ENCODE peak calls at places on chromosome 2, in eight cellular contexts. U, E, N, G, O, K, F and D are unnamed samples.

GRCh38 chr2:19021721-19022120 is 336.7 kb downstream of the OSR1 start:
- DNase-seq in O (no peak), F (no peak), U (no peak), G (no peak), E (no peak), N (no peak), K (no peak), D (no peak)

GRCh38 chr2:7825591-7826312 is 856.1 kb upstream of the ID2 start:
- DNase-seq in K (no peak), G (peak; percentile 78), E (no peak), N (no peak), O (no peak), F (peak; percentile 72), U (peak; percentile 50), D (no peak)

GRCh38 chr2:79138385-79138784 is 18.1 kb downstream of the REG1A start:
- DNase-seq in G (no peak), E (no peak), F (no peak), U (no peak), N (no peak), K (no peak), O (no peak), D (no peak)

GRCh38 chr2:85248741-85249524 is 78.9 kb downstream of the TGOLN2 start:
- DNase-seq in U (no peak), N (no peak), E (no peak), F (peak; percentile 25), K (peak; percentile 59), G (no peak), O (no peak), D (peak; percentile 74)

GRCh38 chr2:237431372-237431771 is 17.4 kb upstream of the COL6A3 start:
- DNase-seq in O (no peak), G (no peak), N (no peak), F (no peak), K (no peak), U (no peak), E (no peak), D (no peak)

GRCh38 chr2:164155558-164155957 is 419.8 kb upstream of the FIGN start:
- DNase-seq in N (no peak), U (no peak), F (no peak), G (no peak), O (no peak), K (no peak), E (no peak), D (no peak)

GRCh38 chr2:110925479-110925878 is 193.1 kb downstream of the ACOXL start:
- DNase-seq in N (no peak), U (no peak), O (no peak), F (no peak), E (no peak), G (no peak), K (no peak), D (no peak)

GRCh38 chr2:24343225-24343882 is 17.0 kb downstream of the ITSN2 start:
- DNase-seq in K (no peak), E (no peak), O (no peak), N (no peak), G (no peak), U (no peak), F (no peak), D (no peak)

GRCh38 chr2:109193807-109194702 is 65.0 kb downstream of the SH3RF3 start:
- DNase-seq in E (peak; percentile 27), U (no peak), G (no peak), O (no peak), N (no peak), F (no peak), K (no peak), D (no peak)

GRCh38 chr2:211364911-211365310 is 808.5 kb downstream of the CPS1 start:
- DNase-seq in K (no peak), O (no peak), U (no peak), F (no peak), G (no peak), N (no peak), E (no peak), D (no peak)

GRCh38 chr2:203201426-203201825 is 37.4 kb upstream of the CYP20A1 start:
- DNase-seq in O (no peak), E (no peak), G (no peak), U (no peak), F (no peak), N (no peak), K (no peak), D (no peak)

GRCh38 chr2:98036349-98037000 is 40.7 kb upstream of the TMEM131 start:
- DNase-seq in N (no peak), K (no peak), F (peak; percentile 40), O (no peak), G (no peak), E (peak; percentile 59), U (no peak), D (no peak)

GRCh38 chr2:174760845-174761473 is 3.3 kb downstream of the CHRNA1 start:
- DNase-seq in F (no peak), U (no peak), G (no peak), E (peak; percentile 66), O (no peak), N (no peak), K (no peak), D (no peak)

DNA sequence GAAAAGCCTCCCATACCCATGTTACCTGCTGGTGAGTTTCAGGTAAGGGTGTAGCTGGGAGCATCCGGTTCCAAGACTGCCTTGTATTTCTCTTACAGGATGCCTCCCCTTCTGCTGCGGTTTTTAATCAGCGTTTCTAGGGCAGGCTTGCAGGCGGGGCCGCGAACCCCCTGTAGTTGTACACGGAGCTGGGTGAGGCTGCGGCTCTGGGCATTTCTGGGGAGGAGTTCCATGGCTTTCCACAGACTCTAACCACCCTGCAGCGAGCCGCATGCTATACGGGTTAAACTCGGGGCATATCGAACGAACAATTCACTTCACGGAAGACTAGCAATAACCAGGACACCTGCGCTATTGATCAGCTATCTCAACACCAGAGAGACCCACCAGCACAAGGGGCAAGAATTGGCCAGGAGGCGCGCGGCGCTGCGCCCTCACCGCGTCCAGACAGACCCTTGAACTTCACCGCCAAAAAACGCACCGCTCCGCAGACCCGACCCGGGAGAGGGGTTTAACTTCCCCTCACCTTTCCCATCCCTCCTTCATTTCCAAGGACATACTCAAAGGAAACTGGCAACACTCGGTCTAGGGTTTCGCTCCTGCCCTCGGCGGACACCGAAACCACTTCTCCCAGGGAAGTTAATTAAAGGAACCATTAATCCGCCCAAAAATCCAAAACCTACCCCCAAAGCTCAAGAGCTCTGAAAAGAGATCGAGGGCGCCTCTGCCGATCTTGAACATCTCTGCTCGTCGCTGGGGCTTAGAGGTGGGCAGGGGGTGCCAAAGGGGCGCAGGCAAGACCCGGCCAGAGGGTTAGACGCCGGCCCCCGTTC is 909 bp downstream of the TGFA start:
- DNase-seq in E (peak; percentile 42), F (peak; percentile 7), U (no peak), G (no peak), K (no peak), N (no peak), O (peak; percentile 51), D (peak; percentile 38)
- H3K4me3 ChIP-seq in E (peak overlapping the region; percentile 65), F (peak overlapping the region; percentile 42), U (peak overlapping the region; percentile 59), G (no peak overlapping the region), K (peak overlapping the region; percentile 39), N (peak overlapping the region; percentile 74), O (peak overlapping the region; percentile 63), D (peak overlapping the region; percentile 58)

GRCh38 chr2:150307258-150307657 is 180.2 kb downstream of the RND3 start:
- DNase-seq in G (no peak), E (no peak), O (no peak), K (no peak), F (no peak), U (no peak), N (no peak), D (no peak)

DNA sequence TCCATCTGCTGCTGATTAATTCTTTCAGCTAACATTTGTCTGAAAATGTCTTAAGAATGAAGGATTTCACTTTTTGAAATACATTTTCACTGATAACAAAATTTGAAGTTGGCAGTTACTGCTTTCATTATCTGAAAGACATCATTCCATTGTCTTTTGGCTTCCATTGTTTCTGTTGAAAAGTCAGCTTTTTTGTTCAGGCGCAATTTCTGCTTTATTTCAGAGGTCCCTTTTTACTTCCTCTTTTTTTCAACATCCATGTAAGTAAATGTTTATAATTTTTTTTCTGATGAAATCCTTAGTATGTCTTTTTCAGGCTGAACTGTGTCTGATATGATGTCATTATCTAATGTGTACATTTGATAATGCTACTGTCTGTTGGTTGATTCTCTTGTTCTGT is 184.2 kb downstream of the RND3 start:
- DNase-seq in O (no peak), F (no peak), N (no peak), U (no peak), G (no peak), K (no peak), E (no peak), D (no peak)
- H3K4me3 ChIP-seq in O (no peak overlapping the region), F (no peak overlapping the region), N (no peak overlapping the region), U (no peak overlapping the region), G (no peak overlapping the region), K (no peak overlapping the region), E (no peak overlapping the region), D (no peak overlapping the region)

GRCh38 chr2:12787891-12788783 is 71.4 kb downstream of the TRIB2 start:
- DNase-seq in K (peak; percentile 27), U (no peak), N (no peak), F (no peak), O (no peak), G (no peak), E (no peak), D (no peak)
- H3K4me3 ChIP-seq in K (no peak overlapping the region), U (no peak overlapping the region), N (no peak overlapping the region), F (no peak overlapping the region), O (no peak overlapping the region), G (no peak overlapping the region), E (no peak overlapping the region), D (no peak overlapping the region)

GRCh38 chr2:20449501-20450200 is 2.8 kb downstream of the RHOB start:
- DNase-seq in E (peak; percentile 29), U (no peak), K (peak; percentile 43), O (no peak), G (no peak), F (no peak), N (no peak), D (no peak)
- H3K4me3 ChIP-seq in E (peak overlapping the region; percentile 95), U (peak overlapping the region; percentile 37), K (peak overlapping the region; percentile 97), O (no peak overlapping the region), G (no peak overlapping the region), F (peak overlapping the region; percentile 74), N (peak overlapping the region; percentile 89), D (peak overlapping the region; percentile 89)

DNA sequence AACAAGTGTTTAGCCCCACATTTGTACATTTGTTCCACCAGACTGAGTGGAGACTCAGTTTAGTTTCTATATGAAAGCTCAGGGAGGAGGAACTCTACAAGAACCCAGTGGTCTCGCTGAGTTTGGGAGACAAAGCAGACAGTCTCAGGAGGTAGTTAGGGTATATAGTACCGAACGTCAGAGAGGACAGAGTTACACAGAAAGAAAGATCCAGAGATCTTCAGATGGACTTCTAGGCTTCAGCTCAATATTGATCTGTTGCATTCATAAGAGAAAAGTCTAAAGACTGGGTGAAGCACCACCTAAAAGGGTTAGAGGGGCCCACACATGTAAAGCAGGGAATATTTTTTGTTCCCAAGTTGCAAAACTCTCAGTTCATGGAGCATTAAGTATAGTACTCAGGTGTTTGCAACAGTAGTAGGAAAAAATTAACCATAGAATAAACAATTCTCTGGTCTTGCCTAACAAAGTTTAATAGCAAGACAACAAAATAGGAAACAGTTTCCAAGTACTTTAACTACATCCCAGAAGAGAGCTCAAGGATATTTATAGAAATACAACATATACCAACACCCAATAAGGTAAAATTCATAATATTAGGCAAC is 4.2 kb downstream of the TFPI start:
- DNase-seq in N (no peak), K (no peak), U (no peak), E (no peak), G (no peak), O (no peak), F (no peak), D (no peak)
- H3K4me3 ChIP-seq in N (peak overlapping the region; percentile 59), K (no peak overlapping the region), U (peak overlapping the region; percentile 22), E (no peak overlapping the region), G (no peak overlapping the region), O (no peak overlapping the region), F (no peak overlapping the region), D (no peak overlapping the region)